ENCODE peak calls at places on chromosome 14, in six cellular contexts. P is adipocyte; A is heart right ventricle; Z is Peyer's patch; Q is pancreas; B is CD4-positive, CD25-positive, alpha-beta regulatory T cell. C is an unnamed sample. For H3K4me1 and H3K9me3, the result is how much of the 10 kb centered on the place peaks cover.

GRCh38 chr14:40368314-40368713 is 936.1 kb upstream of the FBXO33 start:
- DNase-seq in P (no peak), A (no peak), Z (no peak), Q (no peak), B (no peak), C (no peak)

GRCh38 chr14:75041613-75042012 is 9.7 kb downstream of the MLH3 start:
- DNase-seq in P (peak), A (no peak), Z (no peak), Q (no peak), B (no peak), C (no peak)

GRCh38 chr14:38504175-38504574 is 248.3 kb upstream of the CLEC14A start:
- DNase-seq in P (no peak), A (no peak), Z (no peak), Q (no peak), B (no peak), C (no peak)

GRCh38 chr14:77071938-77072388 is 26.1 kb upstream of the CIPC start:
- DNase-seq in P (no peak), A (no peak), Z (no peak), Q (no peak), B (no peak), C (no peak)

GRCh38 chr14:71438684-71439083 is 493.5 kb upstream of the RGS6 start:
- DNase-seq in P (no peak), A (no peak), Z (no peak), Q (peak), B (no peak), C (no peak)

GRCh38 chr14:71113376-71113775 is 206.1 kb downstream of the PCNX1 start:
- DNase-seq in P (peak), A (no peak), Z (no peak), Q (no peak), B (no peak), C (no peak)

GRCh38 chr14:21263284-21264024 is 5.8 kb downstream of the HNRNPC start:
- DNase-seq in P (peak), A (no peak), Z (no peak), Q (no peak), B (no peak), C (no peak)

GRCh38 chr14:30194769-30195168 is 267.1 kb upstream of the PRKD1 start:
- DNase-seq in P (peak), A (no peak), Z (no peak), Q (no peak), B (no peak), C (no peak)

GRCh38 chr14:101215936-101216335 is 312.4 kb upstream of the RTL1 start:
- DNase-seq in P (no peak), A (no peak), Z (no peak), Q (no peak), B (no peak), C (no peak)

GRCh38 chr14:101972126-101972785 is 7.9 kb downstream of the DYNC1H1 start:
- DNase-seq in P (peak), A (peak), Z (no peak), Q (peak), B (no peak), C (no peak)

GRCh38 chr14:95774265-95775160 is 60.6 kb upstream of the TCL1A start:
- DNase-seq in P (peak), A (peak), Z (peak), Q (peak), B (peak), C (peak)

GRCh38 chr14:91177073-91177796 is 63.4 kb downstream of the DGLUCY start:
- DNase-seq in P (peak), A (no peak), Z (peak), Q (no peak), B (peak), C (peak)

GRCh38 chr14:94707494-94707893 is 62.4 kb downstream of the GSC start:
- DNase-seq in P (no peak), A (no peak), Z (no peak), Q (no peak), B (no peak), C (no peak)

GRCh38 chr14:97306133-97306784 is 509.1 kb downstream of the VRK1 start:
- DNase-seq in P (no peak), A (no peak), Z (no peak), Q (no peak), B (no peak), C (no peak)

GRCh38 chr14:91103116-91103515 is 10.8 kb upstream of the DGLUCY start:
- DNase-seq in P (no peak), A (no peak), Z (no peak), Q (no peak), B (no peak), C (no peak)

GRCh38 chr14:71521238-71521637 is 411.0 kb upstream of the RGS6 start:
- DNase-seq in P (no peak), A (no peak), Z (no peak), Q (no peak), B (no peak), C (no peak)

GRCh38 chr14:23984891-23985607 is 3.7 kb upstream of the DHRS4L2 start:
- DNase-seq in P (peak), A (no peak), Z (no peak), Q (no peak), B (no peak), C (no peak)

GRCh38 chr14:24875203-24875840 is 174.6 kb downstream of the STXBP6 start:
- DNase-seq in P (peak), A (no peak), Z (no peak), Q (no peak), B (no peak), C (no peak)

GRCh38 chr14:71235865-71236264 is 328.6 kb downstream of the PCNX1 start:
- DNase-seq in P (no peak), A (peak), Z (no peak), Q (no peak), B (no peak), C (no peak)

GRCh38 chr14:89489796-89490506 is 72.9 kb upstream of the FOXN3 start:
- DNase-seq in P (peak), A (no peak), Z (no peak), Q (no peak), B (no peak), C (no peak)

GRCh38 chr14:90839024-90839888 is 23.0 kb upstream of the TTC7B start:
- DNase-seq in P (peak), A (peak), Z (no peak), Q (no peak), B (no peak), C (no peak)

GRCh38 chr14:66509874-66510273 is 1.9 kb downstream of the GPHN start:
- DNase-seq in P (peak), A (no peak), Z (no peak), Q (no peak), B (no peak), C (no peak)

GRCh38 chr14:54488646-54489317 is at the start of gene GMFB:
- DNase-seq in P (peak), A (peak), Z (peak), Q (peak), B (peak), C (peak)

GRCh38 chr14:22570132-22570949 is 18.7 kb downstream of the DAD1 start:
- DNase-seq in P (peak), A (peak), Z (peak), Q (no peak), B (peak), C (peak)

GRCh38 chr14:45082420-45082819 is 1.5 kb upstream of the PRPF39 start:
- DNase-seq in P (no peak), A (no peak), Z (no peak), Q (no peak), B (no peak), C (no peak)

GRCh38 chr14:45089813-45090212 is 5.9 kb downstream of the PRPF39 start:
- DNase-seq in P (peak), A (no peak), Z (no peak), Q (no peak), B (no peak), C (no peak)

GRCh38 chr14:45083622-45083978 is 316 bp upstream of the PRPF39 start:
- DNase-seq in P (no peak), A (no peak), Z (no peak), Q (no peak), B (no peak), C (no peak)

GRCh38 chr14:45083979-45084722 is at the start of gene PRPF39:
- DNase-seq in P (peak), A (peak), Z (peak), Q (peak), B (peak), C (peak)

GRCh38 chr14:45085004-45085403 is 1.1 kb downstream of the PRPF39 start:
- DNase-seq in P (peak), A (no peak), Z (no peak), Q (no peak), B (no peak), C (no peak)
- H3K4me1 ChIP-seq in P (under half), A (under half), Z (under half), Q (under half), B (half or more), C (under half)

DNA sequence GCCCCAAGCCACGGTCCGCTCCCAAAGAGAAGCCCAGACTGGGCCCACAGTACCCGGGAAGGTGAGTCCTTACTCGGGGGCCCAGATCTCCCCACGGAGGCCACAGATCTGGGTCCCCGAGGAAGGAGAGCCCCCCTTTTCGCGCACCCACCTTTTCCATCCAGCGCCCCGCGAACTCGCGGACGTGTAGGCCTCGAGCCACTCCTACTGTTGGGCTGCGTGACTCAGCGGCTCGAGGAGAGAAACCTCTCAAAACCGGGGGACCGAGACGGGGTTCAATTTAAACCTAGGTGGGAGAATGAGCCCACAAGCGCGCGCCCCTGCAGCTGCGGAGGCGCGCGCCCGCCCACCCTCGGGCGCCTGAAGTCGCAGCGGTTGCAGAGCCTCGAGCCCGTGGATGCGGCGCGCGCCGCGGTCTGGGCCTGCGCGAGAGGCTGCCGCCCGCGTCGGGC is 6.3 kb downstream of the SIX6 start:
- DNase-seq in P (no peak), A (no peak), Z (no peak), Q (no peak), B (no peak), C (no peak)
- H3K4me3 ChIP-seq in P (peak), A (peak), Z (no peak), Q (peak), B (no peak), C (no peak)

GRCh38 chr14:104212206-104213095 is 74.1 kb downstream of the KIF26A start:
- DNase-seq in P (no peak), A (no peak), Z (no peak), Q (no peak), B (no peak), C (no peak)
- H3K9me3 ChIP-seq in P (under half), A (under half), Z (under half), Q (under half), B (under half), C (under half)

DNA sequence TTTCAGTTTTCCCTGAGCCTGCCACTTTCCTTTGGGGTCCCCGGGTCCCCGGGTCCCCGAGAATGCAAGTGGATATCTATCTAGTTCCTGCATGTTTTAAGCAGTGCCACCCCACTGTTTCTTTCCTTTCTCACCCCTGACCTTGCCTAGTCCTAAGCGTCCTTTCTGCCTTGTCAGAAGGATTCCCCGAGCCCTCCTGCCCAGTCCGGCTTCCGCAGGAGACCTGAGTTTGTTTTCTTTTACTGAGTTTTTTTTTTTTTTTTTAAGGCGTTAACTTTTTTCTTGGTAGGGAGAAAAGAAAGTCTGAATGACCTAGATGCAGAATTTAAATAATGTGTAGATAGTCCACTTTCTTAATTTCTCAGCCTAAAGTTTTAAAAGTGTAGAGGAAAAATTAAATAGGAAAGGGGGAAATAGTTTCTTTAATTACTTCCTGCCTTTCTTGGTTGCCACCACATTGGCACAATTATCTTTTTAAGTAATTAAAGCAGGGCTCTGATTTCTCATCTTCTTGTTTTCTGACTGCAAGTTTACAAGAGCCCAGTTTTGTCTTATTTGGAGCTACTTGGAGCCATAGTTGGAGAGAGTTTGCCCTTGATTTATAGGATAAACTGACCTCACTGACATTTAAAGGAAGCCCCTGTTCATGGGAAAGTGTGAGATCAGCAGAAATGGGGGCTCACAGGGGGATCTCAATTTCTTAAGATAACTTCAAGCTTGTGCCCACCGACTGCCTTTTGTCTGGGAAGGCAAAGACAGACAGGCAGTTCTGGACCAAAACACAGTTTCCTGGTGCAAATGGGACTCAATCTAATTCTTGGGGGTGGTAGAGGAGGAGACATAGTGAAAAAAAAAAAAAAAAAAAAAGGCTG is 2.9 kb downstream of the PAX9 start:
- DNase-seq in P (peak), A (no peak), Z (no peak), Q (no peak), B (no peak), C (no peak)
- H3K4me1 ChIP-seq in P (under half), A (under half), Z (under half), Q (under half), B (under half), C (under half)

DNA sequence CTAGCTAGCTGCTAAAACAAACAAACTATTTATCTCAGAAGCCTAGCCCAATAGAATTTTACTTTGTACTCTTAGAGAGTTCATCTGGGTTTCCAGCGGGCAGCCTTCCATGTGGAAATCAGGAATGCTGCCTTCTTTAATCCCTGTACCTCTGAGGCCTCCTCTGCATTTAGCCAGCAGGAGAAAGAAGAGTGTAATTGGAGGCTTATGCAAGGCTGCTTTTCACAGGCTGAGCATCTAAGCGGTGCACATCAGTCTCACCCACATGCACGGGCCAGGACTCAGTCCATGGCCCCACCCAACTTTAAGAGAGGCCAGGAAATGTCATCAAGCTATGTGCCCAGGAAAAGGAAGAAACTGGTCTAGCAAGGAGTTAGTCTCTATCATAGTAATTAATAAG is 14.0 kb upstream of the PTGDR start:
- DNase-seq in P (peak), A (no peak), Z (no peak), Q (no peak), B (no peak), C (no peak)
- H3K4me3 ChIP-seq in P (no peak), A (no peak), Z (no peak), Q (no peak), B (no peak), C (no peak)

GRCh38 chr14:64775081-64775777 is 71.0 kb downstream of the PLEKHG3 start:
- DNase-seq in P (no peak), A (no peak), Z (no peak), Q (no peak), B (no peak), C (no peak)

GRCh38 chr14:64773046-64773445 is 68.8 kb downstream of the PLEKHG3 start:
- DNase-seq in P (no peak), A (no peak), Z (no peak), Q (no peak), B (no peak), C (no peak)

GRCh38 chr14:64772394-64772950 is 68.2 kb downstream of the PLEKHG3 start:
- DNase-seq in P (no peak), A (no peak), Z (no peak), Q (no peak), B (no peak), C (no peak)

GRCh38 chr14:64773577-64773976 is 69.4 kb downstream of the PLEKHG3 start:
- DNase-seq in P (no peak), A (no peak), Z (no peak), Q (no peak), B (no peak), C (no peak)

DNA sequence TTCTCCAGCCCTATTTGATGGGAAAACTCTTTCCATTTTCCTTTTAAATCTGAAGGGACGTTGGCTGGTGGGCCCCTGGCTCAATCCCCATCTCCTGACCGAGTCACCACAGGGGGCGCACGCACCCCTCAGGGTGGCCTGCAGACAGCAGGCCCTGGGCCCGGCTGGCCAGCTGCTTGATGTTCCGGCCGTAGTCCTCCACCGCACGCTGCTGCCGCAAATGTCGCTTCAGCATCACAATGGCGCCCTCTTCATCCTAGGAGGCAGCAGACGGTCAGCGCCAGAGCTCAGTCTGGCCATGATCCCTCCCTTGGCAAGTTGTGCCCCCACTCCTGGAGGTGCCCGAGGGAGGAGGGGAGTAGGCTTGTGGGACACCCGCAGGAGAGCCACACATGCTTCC is 70.0 kb downstream of the PLEKHG3 start:
- DNase-seq in P (no peak), A (no peak), Z (no peak), Q (no peak), B (no peak), C (no peak)
- H3K9me3 ChIP-seq in P (under half), A (under half), Z (under half), Q (under half), B (under half), C (under half)

C was measured in CD8-positive, alpha-beta memory T cell.